ENCODE peak calls at places on chromosome 14, in four cellular contexts. V, N, I and W are unnamed samples.
A peak's percentile ranks its signal among the peaks of the same experiment; 100 is the strongest.

GRCh38 chr14:100147181-100147631 is 12.2 kb downstream of the DEGS2 start:
- DNase-seq in I (no peak), V (no peak), N (peak; percentile 26), W (no peak)

GRCh38 chr14:64212666-64213065 is 81.5 kb downstream of the ESR2 start:
- DNase-seq in V (no peak), N (no peak), I (no peak), W (no peak)

GRCh38 chr14:103337794-103338193 is 3.8 kb downstream of the EIF5 start:
- DNase-seq in N (no peak), V (no peak), I (no peak), W (no peak)

GRCh38 chr14:22391908-22392307 is 197.1 kb downstream of the DAD1 start:
- DNase-seq in I (peak; percentile 19), N (peak; percentile 34), V (peak; percentile 68), W (no peak)

GRCh38 chr14:65791551-65791981 is 379.0 kb downstream of the FUT8 start:
- DNase-seq in I (no peak), V (peak; percentile 5), N (peak; percentile 21), W (no peak)

GRCh38 chr14:96576359-96576758 is 74.2 kb downstream of the PAPOLA start:
- DNase-seq in I (no peak), V (no peak), N (no peak), W (no peak)

GRCh38 chr14:48456051-48456450 is 780.6 kb upstream of the MDGA2 start:
- DNase-seq in V (no peak), I (no peak), N (no peak), W (no peak)

GRCh38 chr14:35878272-35879140 is 52.4 kb downstream of the BRMS1L start:
- DNase-seq in N (no peak), V (no peak), I (no peak), W (no peak)

GRCh38 chr14:103070971-103071542 is 13.0 kb upstream of the LBHD2 start:
- DNase-seq in N (no peak), V (no peak), I (no peak), W (no peak)

GRCh38 chr14:81831128-81831815 is 297.6 kb upstream of the SEL1L start:
- DNase-seq in V (no peak), I (no peak), N (no peak), W (no peak)

GRCh38 chr14:58085877-58086276 is 66.1 kb downstream of the ARMH4 start:
- DNase-seq in I (no peak), N (no peak), V (no peak), W (no peak)

GRCh38 chr14:83594874-83595273 is 1935.1 kb upstream of the FLRT2 start:
- DNase-seq in I (no peak), N (no peak), V (no peak), W (no peak)

GRCh38 chr14:54207476-54207875 is 189.3 kb upstream of the CDKN3 start:
- DNase-seq in I (no peak), V (no peak), N (no peak), W (no peak)

GRCh38 chr14:38286481-38286880 is 30.6 kb upstream of the CLEC14A start:
- DNase-seq in V (no peak), N (no peak), I (no peak), W (no peak)

GRCh38 chr14:64762044-64763034 is 58.1 kb downstream of the PLEKHG3 start:
- DNase-seq in V (no peak), N (peak; percentile 87), I (peak; percentile 73), W (no peak)

GRCh38 chr14:30443368-30444007 is 115.5 kb upstream of the G2E3 start:
- DNase-seq in I (no peak), V (no peak), N (peak; percentile 11), W (no peak)

GRCh38 chr14:104353921-104354701 is 215.7 kb downstream of the KIF26A start:
- DNase-seq in I (no peak), V (no peak), N (no peak), W (no peak)
- TF ChIP-seq NRF1 in I (no peak), V (no peak), N (no peak), W (no peak)

DNA sequence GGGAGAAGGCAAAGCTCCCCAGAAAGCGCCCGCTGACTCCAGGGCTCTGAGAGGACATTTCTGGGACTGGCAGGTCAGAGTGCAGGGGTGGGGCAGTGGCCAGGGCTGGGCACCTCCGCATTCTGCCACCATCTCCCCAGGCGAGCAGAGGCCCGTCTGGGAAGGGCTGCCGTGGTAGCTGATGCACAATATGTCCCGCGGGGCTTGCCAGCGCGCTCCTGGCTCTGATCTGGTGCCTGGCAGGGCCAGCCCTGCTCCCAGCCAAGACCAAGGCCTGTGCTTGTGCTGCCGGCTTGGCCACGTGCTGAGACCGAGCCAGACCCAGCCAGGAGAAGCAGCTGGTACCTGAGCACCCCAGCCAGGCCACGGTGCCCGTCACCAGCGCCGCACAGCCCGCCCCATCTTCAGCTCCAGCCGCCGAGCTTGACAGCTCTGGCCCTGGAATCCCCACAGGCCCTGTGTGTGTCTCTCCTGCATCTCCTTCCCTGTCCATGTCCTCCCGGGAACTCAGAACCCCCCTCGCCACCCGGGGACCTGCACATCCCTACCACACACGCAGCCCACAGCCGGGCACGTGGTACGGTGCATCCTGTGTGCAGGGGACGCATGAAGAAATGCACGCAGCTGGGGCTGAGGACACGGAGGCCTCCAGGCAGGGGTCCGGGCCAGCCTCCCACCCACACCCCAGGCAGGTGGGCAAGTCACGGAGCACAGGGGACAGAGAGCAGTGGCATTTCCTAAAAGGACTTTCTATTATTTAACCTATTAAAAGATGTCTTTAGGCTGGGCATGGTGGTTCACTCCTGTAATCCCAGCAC is 68.6 kb upstream of the C14orf180 start:
- DNase-seq in I (no peak), N (peak; percentile 71), V (no peak), W (no peak)
- TF ChIP-seq NRF1 in I (no peak), N (no peak), V (no peak), W (no peak)

GRCh38 chr14:76917759-76918175 is 91.6 kb downstream of the LRRC74A start:
- DNase-seq in V (no peak), N (no peak), I (no peak), W (no peak)
- TF ChIP-seq NRF1 in V (no peak), N (no peak), I (no peak), W (no peak)

DNA sequence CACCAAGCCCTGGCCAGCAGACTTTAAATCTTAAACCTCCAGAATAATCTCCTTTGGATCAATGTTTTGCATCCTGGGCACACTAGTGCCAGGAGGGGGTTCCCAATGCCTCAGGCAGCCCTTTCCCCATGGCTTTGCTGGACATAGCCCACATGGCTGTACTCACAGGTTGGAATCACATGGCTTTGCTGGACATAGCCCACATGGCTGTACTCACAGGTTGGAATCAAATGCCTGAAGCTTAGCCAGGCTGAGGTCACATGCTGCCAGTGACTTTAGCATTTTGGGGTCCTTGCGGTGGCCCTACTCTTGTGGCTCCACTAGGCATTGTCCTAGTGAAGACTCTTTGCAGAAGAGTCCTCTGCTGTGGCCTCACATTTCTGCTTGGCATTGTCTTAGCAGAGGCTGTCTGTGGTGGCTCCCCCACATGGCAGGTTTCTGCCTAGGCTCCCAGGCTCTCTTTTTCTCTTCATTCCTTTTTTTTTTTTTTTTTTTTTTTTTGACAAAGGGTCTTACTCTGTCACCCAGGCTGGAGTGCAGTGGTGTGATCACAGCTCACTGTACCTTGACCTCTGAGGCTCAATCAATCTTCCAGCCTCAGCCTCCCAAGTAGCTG is 13.0 kb downstream of the FLVCR2 start:
- DNase-seq in V (no peak), I (no peak), N (no peak), W (no peak)
- TF ChIP-seq NRF1 in V (no peak), I (no peak), N (no peak), W (no peak)

GRCh38 chr14:26820578-26820977 is 222.7 kb upstream of the NOVA1 start:
- DNase-seq in I (no peak), N (no peak), V (no peak), W (no peak)

DNA sequence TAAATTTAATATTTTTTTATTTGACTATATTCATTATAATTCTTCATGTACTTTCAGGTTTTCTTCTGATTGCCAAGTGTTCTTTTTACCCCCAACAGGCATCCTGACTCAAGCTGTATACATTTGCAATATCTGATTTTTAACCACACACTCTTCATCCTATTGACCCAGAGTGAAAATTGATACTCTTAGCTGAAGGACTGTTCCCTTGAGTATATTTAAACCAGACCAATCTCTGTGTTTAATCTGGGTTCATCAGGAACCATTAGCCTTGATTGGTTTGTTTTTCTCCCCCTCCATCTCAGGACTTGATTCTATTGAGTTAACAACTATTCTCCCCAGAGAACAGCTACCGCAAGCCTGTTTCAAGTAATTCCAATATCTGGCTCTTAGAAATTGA is 222.3 kb upstream of the NOVA1 start:
- DNase-seq in I (no peak), V (no peak), N (no peak), W (no peak)
- TF ChIP-seq NRF1 in I (no peak), V (no peak), N (no peak), W (no peak)

GRCh38 chr14:69812725-69813124 is 15.7 kb upstream of the SLC10A1 start:
- DNase-seq in V (no peak), I (no peak), N (no peak), W (no peak)
- TF ChIP-seq NRF1 in V (no peak), I (no peak), N (no peak), W (no peak)

DNA sequence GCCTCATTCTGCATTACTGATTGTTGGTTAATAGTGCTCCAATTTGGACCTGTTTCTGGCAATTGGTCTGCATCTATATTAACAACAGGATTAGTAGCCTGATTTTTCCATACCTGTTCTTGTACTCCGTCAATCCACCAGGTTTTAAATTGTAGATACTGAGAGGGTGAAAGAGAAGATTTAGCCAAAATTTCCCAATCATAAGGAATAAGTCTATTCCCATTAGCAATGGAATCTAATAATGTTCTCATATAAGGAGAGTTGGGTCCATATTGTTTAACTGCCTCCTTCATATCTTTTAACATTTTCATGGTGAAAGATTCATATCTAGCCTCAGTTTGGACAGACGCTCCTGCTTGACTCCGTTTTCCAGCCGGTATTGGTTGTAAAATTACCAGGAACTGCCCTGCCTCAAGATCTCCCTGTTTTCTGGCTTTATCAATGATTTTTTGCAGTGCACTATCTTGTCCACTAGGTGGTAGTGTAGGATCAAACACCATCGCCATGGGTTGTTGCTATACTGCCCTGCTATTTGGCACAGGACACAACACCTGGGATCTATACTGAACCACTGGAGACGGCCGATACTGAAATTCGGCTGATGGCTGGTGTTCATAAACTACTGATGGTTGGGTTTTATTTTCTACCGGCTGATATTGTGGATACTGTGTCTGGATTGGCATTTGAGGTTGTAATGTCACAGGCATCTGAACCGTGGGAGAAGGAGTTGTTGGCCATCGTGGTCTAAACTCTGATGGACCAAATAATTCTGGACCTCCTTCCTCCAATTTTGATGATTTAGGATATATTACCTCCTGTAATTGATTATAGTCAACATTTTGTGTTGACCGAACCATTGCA is 25.2 kb downstream of the DHRS4L2 start:
- DNase-seq in I (peak; percentile 59), N (peak; percentile 78), V (peak; percentile 57), W (no peak)
- TF ChIP-seq NRF1 in I (no peak), N (no peak), V (no peak), W (no peak)